ENCODE peak calls at places on chromosomes 7 and 10, in ten cellular contexts. W, S, Z, E, K, J, Q, Y, X and U are unnamed samples.

GRCh38 chr10:17354781-17355180 is 99.6 kb downstream of the ST8SIA6 start:
- DNase-seq in W (no peak), S (no peak), Z (no peak), E (no peak), K (no peak), J (no peak), Q (no peak), Y (no peak), X (peak; percentile 12), U (peak; percentile 49)

GRCh38 chr7:111953611-111954010 is 252.6 kb downstream of the DOCK4 start:
- DNase-seq in W (peak; percentile 36), S (no peak), Z (peak; percentile 31), E (no peak), K (no peak), J (no peak), Q (no peak), Y (no peak), X (peak; percentile 29), U (no peak)

GRCh38 chr10:72331575-72332422 is 22.9 kb downstream of the DNAJB12 start:
- DNase-seq in W (peak; percentile 96), S (peak; percentile 47), Z (peak; percentile 96), E (no peak), K (peak; percentile 77), J (peak; percentile 60), Q (peak; percentile 90), Y (no peak), X (peak; percentile 49), U (peak; percentile 93)

GRCh38 chr10:50260791-50261281 is 9.5 kb upstream of the ASAH2 start:
- DNase-seq in W (no peak), S (no peak), Z (no peak), E (no peak), K (no peak), J (no peak), Q (no peak), Y (no peak), X (no peak), U (no peak)

GRCh38 chr10:70886921-70887665 is 1.3 kb downstream of the PCBD1 start:
- DNase-seq in W (no peak), S (no peak), Z (no peak), E (no peak), K (no peak), J (no peak), Q (no peak), Y (no peak), X (no peak), U (no peak)

GRCh38 chr7:37256631-37257030 is 192.0 kb downstream of the ELMO1 start:
- DNase-seq in W (no peak), S (no peak), Z (no peak), E (no peak), K (no peak), J (no peak), Q (no peak), Y (no peak), X (no peak), U (no peak)

GRCh38 chr7:98107313-98107691 is 640 bp downstream of the LMTK2 start:
- DNase-seq in W (no peak), S (no peak), Z (no peak), E (no peak), K (no peak), J (no peak), Q (no peak), Y (no peak), X (peak; percentile 44), U (no peak)

GRCh38 chr7:106071356-106071998 is 40.6 kb downstream of the SYPL1 start:
- DNase-seq in W (peak; percentile 95), S (no peak), Z (peak; percentile 53), E (no peak), K (no peak), J (peak; percentile 55), Q (no peak), Y (no peak), X (no peak), U (no peak)

GRCh38 chr7:137606061-137606674 is 240.6 kb downstream of the DGKI start:
- DNase-seq in W (peak; percentile 43), S (no peak), Z (peak; percentile 10), E (no peak), K (no peak), J (no peak), Q (no peak), Y (no peak), X (peak; percentile 72), U (peak; percentile 71)

GRCh38 chr10:3131098-3131497 is 41.5 kb downstream of the PITRM1 start:
- DNase-seq in W (peak; percentile 97), S (no peak), Z (no peak), E (no peak), K (no peak), J (no peak), Q (no peak), Y (no peak), X (peak; percentile 37), U (peak; percentile 21)

GRCh38 chr7:2896141-2896540 is 52.0 kb upstream of the GNA12 start:
- DNase-seq in W (no peak), S (no peak), Z (no peak), E (no peak), K (no peak), J (no peak), Q (no peak), Y (no peak), X (no peak), U (no peak)

GRCh38 chr7:3283130-3283704 is 17.8 kb upstream of the SDK1 start:
- DNase-seq in W (no peak), S (no peak), Z (no peak), E (no peak), K (no peak), J (no peak), Q (no peak), Y (no peak), X (no peak), U (no peak)

GRCh38 chr10:94103902-94104301 is 110.2 kb downstream of the PLCE1 start:
- DNase-seq in W (no peak), S (no peak), Z (no peak), E (peak; percentile 27), K (no peak), J (no peak), Q (no peak), Y (no peak), X (peak; percentile 73), U (peak; percentile 63)

GRCh38 chr10:91162050-91162494 is 58.4 kb upstream of the PCGF5 start:
- DNase-seq in W (no peak), S (no peak), Z (no peak), E (peak; percentile 42), K (no peak), J (no peak), Q (no peak), Y (no peak), X (peak; percentile 80), U (no peak)

GRCh38 chr10:2284071-2284470 is 546.7 kb upstream of the ADARB2 start:
- DNase-seq in W (no peak), S (no peak), Z (no peak), E (no peak), K (no peak), J (no peak), Q (no peak), Y (no peak), X (no peak), U (no peak)

GRCh38 chr7:112572669-112573301 is 92.0 kb downstream of the LSMEM1 start:
- DNase-seq in W (peak; percentile 77), S (no peak), Z (peak; percentile 66), E (no peak), K (no peak), J (no peak), Q (no peak), Y (no peak), X (no peak), U (no peak)